ENCODE peak calls at places on chromosome 17, in eight cellular contexts. Q is NT2/D1; N is esophagus squamous epithelium; R is AG04449; T is SJCRH30; C is CD8-positive, alpha-beta T cell; V is Panc1; A is Caco-2. E is an unnamed sample.

GRCh38 chr17:44010966-44011647 is 3.7 kb downstream of the TMEM101 start:
- DNase-seq in N (no peak), V (no peak), Q (no peak), A (no peak), R (no peak), T (no peak), C (no peak), E (no peak)

GRCh38 chr17:37406635-37407455 is at the start of the genes ACACA and TADA2A:
- DNase-seq in R (no peak), A (peak), T (peak), N (no peak), V (no peak), Q (peak), C (peak), E (peak)

GRCh38 chr17:9298135-9298534 is 276.8 kb downstream of the NTN1 start:
- DNase-seq in N (no peak), C (no peak), Q (no peak), R (no peak), A (no peak), V (no peak), T (no peak), E (no peak)

GRCh38 chr17:34620458-34620857 is 41.1 kb downstream of the TMEM132E start:
- DNase-seq in V (no peak), N (no peak), R (no peak), T (no peak), C (no peak), Q (no peak), A (no peak), E (no peak)

GRCh38 chr17:79294459-79295071 is 219.9 kb downstream of the ENGASE start:
- DNase-seq in A (peak), N (no peak), C (peak), Q (peak), T (peak), V (no peak), R (no peak), E (no peak)

GRCh38 chr17:75514299-75515228 is 773 bp downstream of the CASKIN2 start:
- DNase-seq in C (no peak), N (no peak), A (no peak), T (peak), R (no peak), V (no peak), Q (no peak), E (peak)

GRCh38 chr17:36880506-36880905 is 56.8 kb upstream of the LHX1 start:
- DNase-seq in A (no peak), Q (no peak), C (no peak), N (no peak), V (no peak), R (no peak), T (no peak), E (no peak)

GRCh38 chr17:11598274-11599221 is at the start of gene DNAH9:
- DNase-seq in A (peak), C (no peak), Q (peak), N (peak), T (no peak), V (no peak), R (no peak), E (peak)

GRCh38 chr17:72560303-72561247 is 439.8 kb downstream of the SOX9 start:
- DNase-seq in C (peak), A (peak), Q (no peak), R (no peak), N (no peak), T (peak), V (no peak), E (peak)

GRCh38 chr17:41959336-41960095 is 7.1 kb upstream of the CNP start:
- DNase-seq in Q (no peak), C (no peak), V (no peak), N (no peak), A (peak), T (peak), R (no peak), E (peak)

GRCh38 chr17:81453712-81454111 is 58.5 kb downstream of the BAHCC1 start:
- DNase-seq in C (peak), N (no peak), A (no peak), T (no peak), R (no peak), V (no peak), Q (no peak), E (no peak)